ENCODE peak calls at places on chromosomes 6 and 20, in five cellular contexts. One of them, this sample, is unnamed.

GRCh38 chr6:131813991-131814390 is 6.2 kb downstream of the ENPP1 start:
- DNase-seq in progenitor cell of endocrine pancreas: no peak
- DNase-seq in fibroblast of pulmonary artery: no peak
- DNase-seq in activated CD8-positive, alpha-beta T cell treated with anti-CD3 and anti-CD28 coated beads for 36 hours: no peak
- DNase-seq in DMS79: no peak
- DNase-seq in this sample: no peak

GRCh38 chr6:134908906-134909516 is 40.9 kb downstream of the ALDH8A1 start:
- DNase-seq in progenitor cell of endocrine pancreas: no peak
- DNase-seq in fibroblast of pulmonary artery: peak; percentile 99
- DNase-seq in activated CD8-positive, alpha-beta T cell treated with anti-CD3 and anti-CD28 coated beads for 36 hours: peak; percentile 43
- DNase-seq in DMS79: no peak
- DNase-seq in this sample: no peak

GRCh38 chr6:45187841-45188240 is 140.3 kb upstream of the RUNX2 start:
- DNase-seq in progenitor cell of endocrine pancreas: no peak
- DNase-seq in fibroblast of pulmonary artery: peak; percentile 72
- DNase-seq in activated CD8-positive, alpha-beta T cell treated with anti-CD3 and anti-CD28 coated beads for 36 hours: peak; percentile 66
- DNase-seq in DMS79: no peak
- DNase-seq in this sample: no peak

GRCh38 chr20:44153636-44154043 is 33.3 kb downstream of the JPH2 start:
- DNase-seq in progenitor cell of endocrine pancreas: no peak
- DNase-seq in fibroblast of pulmonary artery: peak; percentile 43
- DNase-seq in activated CD8-positive, alpha-beta T cell treated with anti-CD3 and anti-CD28 coated beads for 36 hours: peak; percentile 8
- DNase-seq in DMS79: no peak
- DNase-seq in this sample: no peak

GRCh38 chr20:36555248-36555647 is 13.9 kb downstream of the MYL9 start:
- DNase-seq in progenitor cell of endocrine pancreas: no peak
- DNase-seq in fibroblast of pulmonary artery: no peak
- DNase-seq in activated CD8-positive, alpha-beta T cell treated with anti-CD3 and anti-CD28 coated beads for 36 hours: no peak
- DNase-seq in DMS79: no peak
- DNase-seq in this sample: no peak

GRCh38 chr20:56187791-56188190 is 60.7 kb upstream of the MC3R start:
- DNase-seq in progenitor cell of endocrine pancreas: no peak
- DNase-seq in fibroblast of pulmonary artery: no peak
- DNase-seq in activated CD8-positive, alpha-beta T cell treated with anti-CD3 and anti-CD28 coated beads for 36 hours: no peak
- DNase-seq in DMS79: no peak
- DNase-seq in this sample: no peak

GRCh38 chr6:79520534-79520933 is 16.7 kb downstream of the LCA5 start:
- DNase-seq in progenitor cell of endocrine pancreas: no peak
- DNase-seq in fibroblast of pulmonary artery: no peak
- DNase-seq in activated CD8-positive, alpha-beta T cell treated with anti-CD3 and anti-CD28 coated beads for 36 hours: no peak
- DNase-seq in DMS79: no peak
- DNase-seq in this sample: no peak

GRCh38 chr6:16576391-16577368 is 184.6 kb downstream of the ATXN1 start:
- DNase-seq in progenitor cell of endocrine pancreas: no peak
- DNase-seq in fibroblast of pulmonary artery: no peak
- DNase-seq in activated CD8-positive, alpha-beta T cell treated with anti-CD3 and anti-CD28 coated beads for 36 hours: no peak
- DNase-seq in DMS79: no peak
- DNase-seq in this sample: no peak

GRCh38 chr6:166411721-166412151 is 29.0 kb upstream of the MPC1 start:
- DNase-seq in progenitor cell of endocrine pancreas: no peak
- DNase-seq in fibroblast of pulmonary artery: no peak
- DNase-seq in activated CD8-positive, alpha-beta T cell treated with anti-CD3 and anti-CD28 coated beads for 36 hours: peak; percentile 53
- DNase-seq in DMS79: no peak
- DNase-seq in this sample: no peak

This sample was measured in neural crest cell.